ENCODE peak calls at places on chromosomes 4 and X, in four cellular contexts. O is activated T-cell treated with anti-CD3 and anti-CD28 coated beads, Interleukin-2, amount 50 U/mL, for 24 hours; L is NCI-H82; Z is CD4-positive, CD25-positive, alpha-beta regulatory T cell. R is an unnamed sample.

GRCh38 chr4:147975902-147976301 is 244.0 kb downstream of the ARHGAP10 start:
- DNase-seq in O (no peak), L (peak), Z (no peak), R (no peak)

GRCh38 chr4:113050361-113050760 is 908 bp downstream of the ANK2 start:
- DNase-seq in O (no peak), L (peak), Z (no peak), R (no peak)

GRCh38 chr4:1365271-1366178 is 18.5 kb downstream of the UVSSA start:
- DNase-seq in O (no peak), L (no peak), Z (no peak), R (peak)

GRCh38 chr4:138602664-138603063 is 360.5 kb upstream of the SLC7A11 start:
- DNase-seq in O (no peak), L (no peak), Z (no peak), R (no peak)

GRCh38 chrX:131388293-131388692 is 99.2 kb upstream of the IGSF1 start:
- DNase-seq in O (no peak), L (no peak), Z (no peak), R (no peak)

GRCh38 chr4:85967872-85968271 is 392.0 kb downstream of the MAPK10 start:
- DNase-seq in O (no peak), L (no peak), Z (no peak), R (no peak)

GRCh38 chr4:158793021-158793420 is 24.2 kb downstream of the FNIP2 start:
- DNase-seq in O (no peak), L (no peak), Z (no peak), R (no peak)

GRCh38 chr4:143320113-143320512 is 16.6 kb upstream of the GAB1 start:
- DNase-seq in O (no peak), L (no peak), Z (no peak), R (no peak)

GRCh38 chr4:15873117-15873516 is 65.4 kb downstream of the FGFBP1 start:
- DNase-seq in O (no peak), L (no peak), Z (no peak), R (no peak)

GRCh38 chr4:128862608-128863313 is 53.3 kb downstream of the JADE1 start:
- DNase-seq in O (peak), L (no peak), Z (peak), R (no peak)